ENCODE peak calls at places on chromosomes 16 and 17, in six cellular contexts. R is endothelial cell of umbilical vein, X is psoas muscle, Q is mammary epithelial cell, Z is colonic mucosa, B is sigmoid colon. C is an unnamed sample.

GRCh38 chr16:75265911-75266701 is 14.7 kb upstream of the BCAR1 start:
- DNase-seq in Z (peak; percentile 66), R (peak; percentile 71), X (peak; percentile 90), Q (peak; percentile 53), B (peak; percentile 90), C (no peak)

GRCh38 chr16:24645739-24646645 is 83.5 kb upstream of the TNRC6A start:
- DNase-seq in Q (peak; percentile 98), B (peak; percentile 67), R (peak; percentile 99), Z (peak; percentile 22), X (no peak), C (peak; percentile 28)

GRCh38 chr17:70905796-70906195 is 736.5 kb downstream of the KCNJ2 start:
- DNase-seq in R (no peak), X (no peak), Z (no peak), Q (peak; percentile 75), B (no peak), C (peak; percentile 2)

GRCh38 chr16:50396770-50397525 is 28.2 kb upstream of the BRD7 start:
- DNase-seq in Q (peak; percentile 99), Z (no peak), B (no peak), X (no peak), R (no peak), C (no peak)

GRCh38 chr17:1109606-1110523 is 69.9 kb downstream of the ABR start:
- DNase-seq in R (no peak), B (no peak), X (peak; percentile 76), Q (no peak), Z (peak; percentile 92), C (no peak)

GRCh38 chr17:77720946-77721822 is 237.3 kb upstream of the TNRC6C start:
- DNase-seq in B (no peak), Q (no peak), R (no peak), X (no peak), Z (peak; percentile 3), C (no peak)

GRCh38 chr17:16435951-16436886 is 20.8 kb downstream of the TRPV2 start:
- DNase-seq in X (no peak), Z (no peak), R (no peak), B (no peak), Q (no peak), C (no peak)

GRCh38 chr17:6231886-6232767 is 161.9 kb downstream of the WSCD1 start:
- DNase-seq in B (no peak), Q (peak; percentile 79), X (no peak), Z (no peak), R (peak; percentile 53), C (no peak)

GRCh38 chr17:82152556-82153294 is 54.7 kb upstream of the FASN start:
- DNase-seq in Q (no peak), B (no peak), Z (no peak), X (peak; percentile 65), R (no peak), C (no peak)

GRCh38 chr17:73586153-73586906 is 57.9 kb downstream of the SDK2 start:
- DNase-seq in R (no peak), X (no peak), B (no peak), Q (no peak), Z (no peak), C (no peak)

GRCh38 chr16:14489460-14489859 is 140.6 kb downstream of the PARN start:
- DNase-seq in Z (no peak), R (no peak), X (no peak), Q (no peak), B (no peak), C (no peak)

GRCh38 chr17:74240637-74241036 is 27.3 kb downstream of the TTYH2 start:
- DNase-seq in B (no peak), R (no peak), Q (no peak), Z (no peak), X (no peak), C (no peak)

GRCh38 chr16:88601313-88602036 is 31.3 kb downstream of the ZC3H18 start:
- DNase-seq in B (no peak), Z (no peak), R (no peak), X (no peak), Q (no peak), C (no peak)

GRCh38 chr17:82544431-82545070 is 25.0 kb downstream of the FOXK2 start:
- DNase-seq in Z (no peak), X (peak; percentile 71), Q (no peak), B (no peak), R (no peak), C (no peak)

GRCh38 chr16:86865866-86866675 is 287.7 kb downstream of the FOXL1 start:
- DNase-seq in Z (no peak), B (peak; percentile 78), X (peak; percentile 84), Q (peak; percentile 11), R (peak; percentile 40), C (no peak)

GRCh38 chr16:70579648-70580630 is 56.3 kb downstream of the SF3B3 start:
- DNase-seq in R (no peak), X (peak; percentile 78), B (peak; percentile 81), Q (no peak), Z (peak; percentile 57), C (no peak)

GRCh38 chr16:28505489-28506137 is 1.0 kb downstream of the IL27 start:
- DNase-seq in X (no peak), R (no peak), Q (no peak), Z (no peak), B (no peak), C (no peak)

GRCh38 chr17:34683390-34683789 is 104.0 kb downstream of the TMEM132E start:
- DNase-seq in Q (no peak), B (no peak), R (no peak), Z (no peak), X (no peak), C (no peak)

GRCh38 chr17:63395075-63395815 is 50.9 kb downstream of the CYB561 start:
- DNase-seq in Z (no peak), B (no peak), R (no peak), X (no peak), Q (no peak), C (no peak)

GRCh38 chr16:59108374-59108773 is 374.3 kb upstream of the GOT2 start:
- DNase-seq in Q (no peak), B (no peak), X (no peak), Z (no peak), R (peak; percentile 56), C (no peak)

GRCh38 chr17:79027274-79027924 is 3.4 kb downstream of the C1QTNF1 start:
- DNase-seq in R (no peak), Z (no peak), B (peak; percentile 69), X (peak; percentile 47), Q (no peak), C (no peak)

GRCh38 chr16:58125781-58126335 is 3.3 kb downstream of the CFAP20 start:
- DNase-seq in Z (no peak), Q (no peak), R (no peak), X (no peak), B (no peak), C (no peak)

GRCh38 chr17:72502111-72502939 is 381.5 kb downstream of the SOX9 start:
- DNase-seq in R (no peak), B (no peak), X (no peak), Z (peak; percentile 50), Q (no peak), C (no peak)

GRCh38 chr17:45410144-45411091 is 22.3 kb downstream of the ARHGAP27 start:
- DNase-seq in B (no peak), R (no peak), Q (no peak), Z (peak; percentile 43), X (peak; percentile 61), C (no peak)

GRCh38 chr16:56340864-56341365 is 84.4 kb downstream of the AMFR start:
- DNase-seq in R (no peak), Q (no peak), Z (no peak), B (no peak), X (no peak), C (no peak)

DNA sequence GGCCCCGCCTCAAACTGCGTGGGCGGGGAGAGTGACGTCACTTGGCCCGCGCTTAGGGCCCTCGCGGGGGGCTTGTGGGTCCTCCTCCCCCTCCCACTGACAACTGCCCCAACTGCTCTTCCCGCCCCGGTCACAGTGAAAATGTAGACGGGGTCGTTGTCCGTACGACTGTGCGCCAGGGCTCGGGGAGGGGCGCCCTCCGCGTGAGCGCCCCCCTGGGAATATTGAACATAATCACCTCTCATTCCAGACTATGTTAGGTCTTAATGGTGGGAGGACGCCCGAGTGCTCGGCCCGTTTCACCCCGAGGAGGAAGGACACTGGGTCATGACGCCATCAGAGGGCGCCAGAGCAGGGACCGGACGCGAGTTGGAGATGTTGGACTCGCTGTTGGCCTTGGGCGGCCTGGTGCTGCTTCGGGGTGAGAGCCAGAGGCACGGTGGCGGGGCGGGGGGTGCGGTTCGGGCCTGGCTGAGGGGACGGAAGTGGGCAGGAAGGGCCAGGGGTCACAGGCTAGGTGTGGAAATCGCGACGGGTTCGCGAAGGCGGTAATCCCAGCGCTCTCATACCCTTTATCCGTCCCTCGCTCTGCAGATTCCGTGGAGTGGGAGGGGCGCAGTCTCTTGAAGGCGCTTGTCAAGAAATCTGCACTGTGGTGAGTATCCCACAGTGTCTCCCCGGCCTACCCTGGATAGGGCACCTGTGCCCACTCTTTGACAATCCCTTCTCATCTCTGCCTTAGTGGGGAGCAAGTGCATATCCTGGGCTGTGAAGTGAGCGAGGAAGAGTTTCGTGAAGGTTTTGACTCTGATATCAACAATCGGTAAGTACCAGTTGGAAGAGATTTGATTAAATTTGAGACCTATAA is at the start of gene ELP5:
- DNase-seq in R (peak; percentile 99), B (peak; percentile 97), Z (peak; percentile 96), Q (peak; percentile 92), X (peak; percentile 98), C (peak; percentile 85)
- TF ChIP-seq CTCF in R (peak; percentile 10), B (no peak), Z (peak; percentile 24), Q (peak; percentile 20), X (peak; percentile 21), C (no peak)

DNA sequence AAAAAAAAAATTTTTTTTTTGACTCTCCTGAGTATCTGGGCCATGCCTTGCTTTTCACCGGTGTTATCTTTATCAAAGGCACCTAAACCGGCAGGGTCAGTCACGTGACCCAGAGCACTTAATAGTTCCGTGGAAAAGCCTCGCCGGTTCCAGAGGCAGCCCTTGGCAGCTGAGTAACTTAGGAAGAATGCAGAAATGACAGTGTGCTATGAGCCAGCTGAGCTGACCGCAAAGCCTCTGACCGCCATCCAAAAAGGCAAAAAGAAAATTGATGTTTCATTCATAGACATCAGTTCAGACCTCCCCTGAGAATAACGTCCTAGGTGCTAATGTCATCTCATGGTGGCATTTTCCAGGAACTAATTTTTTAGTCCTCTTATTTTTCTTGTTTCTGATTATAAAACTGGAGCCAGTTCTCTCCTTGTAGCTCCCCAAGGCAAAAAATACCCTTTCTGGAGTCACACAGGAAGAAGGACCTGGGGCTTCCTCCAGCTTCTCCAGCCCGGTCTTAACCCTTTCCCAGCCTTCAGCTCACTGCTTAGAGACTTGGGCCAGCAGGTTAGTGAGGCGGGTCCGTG is 122.6 kb downstream of the SOCS1 start:
- DNase-seq in Z (peak; percentile 44), B (peak; percentile 95), Q (peak; percentile 91), X (peak; percentile 80), R (peak; percentile 83), C (peak; percentile 54)
- H3K27ac ChIP-seq in Z (no peak overlapping the region), B (peak overlapping the region; percentile 86), Q (peak overlapping the region; percentile 41), X (peak overlapping the region; percentile 82), R (peak overlapping the region; percentile 62), C (peak overlapping the region; percentile 39)

DNA sequence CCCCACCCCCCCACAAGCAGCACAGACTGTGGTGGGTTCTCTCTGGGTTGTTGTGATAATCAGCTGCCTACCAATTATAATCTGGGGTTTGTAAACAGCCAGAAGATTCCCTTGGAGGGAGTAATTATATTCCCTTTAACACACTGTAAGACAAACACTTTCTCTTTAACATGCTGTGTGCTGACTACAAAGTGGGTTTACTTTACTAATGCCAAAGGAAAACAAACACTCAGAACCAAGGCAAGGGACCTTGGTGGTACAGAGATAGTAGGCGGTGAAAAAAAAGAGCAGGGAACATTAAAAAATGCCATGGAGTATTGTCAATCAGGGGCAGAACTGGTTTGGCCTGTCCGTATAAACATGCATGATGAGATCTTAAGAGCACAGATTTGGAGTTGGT is 3.0 kb upstream of the VAT1L start:
- DNase-seq in X (no peak), B (no peak), Q (no peak), Z (no peak), R (no peak), C (no peak)
- TF ChIP-seq CTCF in X (no peak), B (no peak), Q (no peak), Z (no peak), R (no peak), C (no peak)

GRCh38 chr17:43906951-43907424 is 348 bp downstream of the MPP2 start:
- DNase-seq in Z (no peak), B (peak; percentile 70), R (no peak), X (no peak), Q (no peak), C (no peak)
- H3K27ac ChIP-seq in Z (peak overlapping the region; percentile 57), B (peak overlapping the region; percentile 99), R (no peak overlapping the region), X (peak overlapping the region; percentile 25), Q (no peak overlapping the region), C (peak overlapping the region; percentile 97)

C was measured in thoracic aorta.